ENCODE peak calls at places on chromosomes 16 and 17, in ten cellular contexts. Z, O, G, W, H, V, P, F, A and J are unnamed samples.

GRCh38 chr17:32609085-32609484 is 122.3 kb downstream of the CDK5R1 start:
- DNase-seq in Z (no peak), O (peak; percentile 75), G (peak; percentile 8), W (no peak), H (no peak), V (no peak), P (peak; percentile 28), F (peak; percentile 87), A (no peak), J (peak; percentile 66)

GRCh38 chr17:81322271-81323082 is 27.4 kb upstream of the SLC38A10 start:
- DNase-seq in Z (no peak), O (peak; percentile 76), G (no peak), W (no peak), H (no peak), V (no peak), P (no peak), F (no peak), A (peak; percentile 67), J (peak; percentile 36)

GRCh38 chr17:2277430-2278170 is 26.0 kb downstream of the SMG6 start:
- DNase-seq in Z (no peak), O (no peak), G (no peak), W (no peak), H (no peak), V (no peak), P (no peak), F (no peak), A (no peak), J (no peak)

GRCh38 chr17:20890338-20890737 is 152.5 kb downstream of the USP22 start:
- DNase-seq in Z (no peak), O (no peak), G (no peak), W (no peak), H (no peak), V (no peak), P (no peak), F (no peak), A (no peak), J (no peak)

GRCh38 chr16:5633845-5634440 is 536.3 kb upstream of the EEF2KMT start:
- DNase-seq in Z (no peak), O (no peak), G (no peak), W (no peak), H (peak; percentile 4), V (peak; percentile 77), P (no peak), F (no peak), A (peak; percentile 62), J (peak; percentile 35)

GRCh38 chr17:81867123-81867951 is 3.8 kb downstream of the ARHGDIA start:
- DNase-seq in Z (no peak), O (no peak), G (no peak), W (no peak), H (peak; percentile 78), V (peak; percentile 37), P (no peak), F (peak; percentile 52), A (peak; percentile 57), J (peak; percentile 56)

GRCh38 chr16:14427371-14427948 is 202.6 kb downstream of the PARN start:
- DNase-seq in Z (no peak), O (no peak), G (no peak), W (no peak), H (no peak), V (no peak), P (no peak), F (no peak), A (no peak), J (peak; percentile 16)

GRCh38 chr17:63774141-63774981 is at the start of gene DDX42:
- DNase-seq in Z (peak; percentile 80), O (peak; percentile 96), G (no peak), W (peak; percentile 78), H (peak; percentile 70), V (peak; percentile 95), P (peak; percentile 93), F (peak; percentile 91), A (peak; percentile 73), J (peak; percentile 47)

GRCh38 chr16:1363501-1364041 is 11.8 kb downstream of the GNPTG start:
- DNase-seq in Z (no peak), O (peak; percentile 84), G (peak; percentile 11), W (no peak), H (peak; percentile 41), V (peak; percentile 72), P (peak; percentile 77), F (peak; percentile 77), A (peak; percentile 62), J (peak; percentile 46)

GRCh38 chr17:79803997-79804855 is 7.3 kb upstream of the CBX8 start:
- DNase-seq in Z (no peak), O (no peak), G (no peak), W (no peak), H (no peak), V (peak; percentile 74), P (no peak), F (no peak), A (peak; percentile 67), J (no peak)

GRCh38 chr17:74008196-74008595 is 195.3 kb upstream of the RPL38 start:
- DNase-seq in Z (no peak), O (no peak), G (no peak), W (no peak), H (peak; percentile 9), V (peak; percentile 59), P (no peak), F (no peak), A (peak; percentile 29), J (peak; percentile 36)

GRCh38 chr16:77290451-77291110 is 91.4 kb downstream of the SYCE1L start:
- DNase-seq in Z (no peak), O (no peak), G (no peak), W (no peak), H (peak; percentile 60), V (no peak), P (no peak), F (no peak), A (no peak), J (no peak)

GRCh38 chr17:81150379-81151038 is 14.8 kb upstream of the PVALEF start:
- DNase-seq in Z (no peak), O (no peak), G (no peak), W (no peak), H (peak; percentile 7), V (no peak), P (no peak), F (no peak), A (no peak), J (no peak)

GRCh38 chr17:29569245-29569950 is 897 bp downstream of the TP53I13 start:
- DNase-seq in Z (peak; percentile 59), O (peak; percentile 51), G (no peak), W (no peak), H (no peak), V (peak; percentile 15), P (peak; percentile 13), F (no peak), A (no peak), J (peak; percentile 42)

GRCh38 chr16:35492225-35492624 is 2032.8 kb downstream of the TP53TG3F start:
- DNase-seq in Z (no peak), O (no peak), G (no peak), W (no peak), H (no peak), V (no peak), P (no peak), F (no peak), A (no peak), J (no peak)

GRCh38 chr16:56630134-56630533 is 2.3 kb upstream of the MT1M start:
- DNase-seq in Z (no peak), O (no peak), G (no peak), W (no peak), H (no peak), V (no peak), P (no peak), F (no peak), A (no peak), J (no peak)

GRCh38 chr16:56632848-56633365 is 448 bp downstream of the MT1M start:
- DNase-seq in Z (no peak), O (no peak), G (no peak), W (no peak), H (no peak), V (no peak), P (no peak), F (no peak), A (no peak), J (no peak)

GRCh38 chr16:56631197-56631596 is 1.3 kb upstream of the MT1M start:
- DNase-seq in Z (no peak), O (no peak), G (no peak), W (no peak), H (no peak), V (no peak), P (no peak), F (no peak), A (no peak), J (no peak)

GRCh38 chr16:56632160-56632847 is at the start of gene MT1M:
- DNase-seq in Z (peak; percentile 83), O (peak; percentile 85), G (no peak), W (no peak), H (peak; percentile 21), V (peak; percentile 66), P (no peak), F (peak; percentile 69), A (no peak), J (peak; percentile 22)

GRCh38 chr16:56631832-56632159 is 663 bp upstream of the MT1M start:
- DNase-seq in Z (no peak), O (no peak), G (no peak), W (no peak), H (no peak), V (no peak), P (no peak), F (no peak), A (no peak), J (no peak)
- H3K27me3 ChIP-seq in Z (peaks cover 23% of the 10 kb centered on the region), O (no peaks in the 10 kb centered on the region), G (peaks cover 21% of the 10 kb centered on the region), W (peaks cover 19% of the 10 kb centered on the region), H (peaks cover 100% of the 10 kb centered on the region), V (peaks cover 100% of the 10 kb centered on the region), P (peaks cover 7% of the 10 kb centered on the region), F (peaks cover 49% of the 10 kb centered on the region), A (peaks cover 48% of the 10 kb centered on the region), J (no peaks in the 10 kb centered on the region)

GRCh38 chr16:89051521-89052166 is 42.0 kb upstream of the ACSF3 start:
- DNase-seq in Z (no peak), O (peak; percentile 30), G (no peak), W (no peak), H (no peak), V (no peak), P (no peak), F (no peak), A (peak; percentile 31), J (no peak)
- H3K27ac ChIP-seq in Z (no peak overlapping the region), O (no peak overlapping the region), G (no peak overlapping the region), W (peak overlapping the region; percentile 26), H (no peak overlapping the region), V (no peak overlapping the region), P (no peak overlapping the region), F (peak overlapping the region; percentile 66), A (no peak overlapping the region), J (no peak overlapping the region)

GRCh38 chr17:62703269-62703775 is 75.9 kb downstream of the MRC2 start:
- DNase-seq in Z (peak; percentile 73), O (peak; percentile 65), G (no peak), W (no peak), H (no peak), V (no peak), P (no peak), F (peak; percentile 73), A (no peak), J (peak; percentile 97)
- H3K27me3 ChIP-seq in Z (no peaks in the 10 kb centered on the region), O (peaks cover 21% of the 10 kb centered on the region), G (no peaks in the 10 kb centered on the region), W (no peaks in the 10 kb centered on the region), H (no peaks in the 10 kb centered on the region), V (peaks cover 41% of the 10 kb centered on the region), P (no peaks in the 10 kb centered on the region), F (peaks cover 8% of the 10 kb centered on the region), A (no peaks in the 10 kb centered on the region), J (no peaks in the 10 kb centered on the region)

DNA sequence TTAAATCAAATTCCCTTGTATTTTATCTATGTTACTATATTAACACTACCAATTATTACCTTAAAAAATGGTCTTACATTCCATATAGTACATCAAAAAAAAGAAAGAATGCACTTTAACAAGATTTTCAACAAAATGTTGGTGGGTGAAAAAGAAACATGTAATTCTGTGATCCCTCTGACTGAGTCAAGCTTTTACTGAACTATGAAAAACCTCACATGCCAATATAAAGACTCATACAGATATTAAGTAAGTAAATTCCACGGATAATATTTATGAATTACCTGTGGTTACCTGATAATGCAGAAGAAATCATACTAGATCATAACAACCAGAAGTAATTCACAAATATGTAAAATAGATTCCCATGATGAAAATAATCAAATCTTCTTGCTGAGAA is 12.4 kb downstream of the COIL start:
- DNase-seq in Z (no peak), O (no peak), G (no peak), W (no peak), H (no peak), V (no peak), P (no peak), F (no peak), A (no peak), J (no peak)
- H3K27ac ChIP-seq in Z (no peak overlapping the region), O (no peak overlapping the region), G (no peak overlapping the region), W (no peak overlapping the region), H (no peak overlapping the region), V (no peak overlapping the region), P (no peak overlapping the region), F (no peak overlapping the region), A (no peak overlapping the region), J (no peak overlapping the region)